ENCODE peak calls at places on chromosome 4, in six cellular contexts. One of them, this sample, is unnamed.

GRCh38 chr4:81165853-81166430 is 49.1 kb downstream of the PRKG2 start:
- DNase-seq in GM12865: no peak
- DNase-seq in AG08395: peak; percentile 10
- DNase-seq in T-helper 9 cell: no peak
- DNase-seq in aorta: no peak
- DNase-seq in T-helper 2 cell treated with Interferon-gamma antibody and Interleukin-4, amounts not matched to agents 5 μg/mL and 100 μg/mL, for 36 hours: no peak
- DNase-seq in this sample: no peak

GRCh38 chr4:124449881-124450280 is 262.7 kb downstream of the ANKRD50 start:
- DNase-seq in GM12865: no peak
- DNase-seq in AG08395: peak; percentile 15
- DNase-seq in T-helper 9 cell: no peak
- DNase-seq in aorta: no peak
- DNase-seq in T-helper 2 cell treated with Interferon-gamma antibody and Interleukin-4, amounts not matched to agents 5 μg/mL and 100 μg/mL, for 36 hours: no peak
- DNase-seq in this sample: no peak

GRCh38 chr4:184807797-184808718 is 17.7 kb downstream of the ACSL1 start:
- DNase-seq in GM12865: no peak
- DNase-seq in AG08395: no peak
- DNase-seq in T-helper 9 cell: no peak
- DNase-seq in aorta: no peak
- DNase-seq in T-helper 2 cell treated with Interferon-gamma antibody and Interleukin-4, amounts not matched to agents 5 μg/mL and 100 μg/mL, for 36 hours: no peak
- DNase-seq in this sample: no peak

GRCh38 chr4:160351018-160351417 is 1248.1 kb downstream of the RAPGEF2 start:
- DNase-seq in GM12865: no peak
- DNase-seq in AG08395: no peak
- DNase-seq in T-helper 9 cell: no peak
- DNase-seq in aorta: no peak
- DNase-seq in T-helper 2 cell treated with Interferon-gamma antibody and Interleukin-4, amounts not matched to agents 5 μg/mL and 100 μg/mL, for 36 hours: no peak
- DNase-seq in this sample: no peak

GRCh38 chr4:188372856-188373255 is 233.6 kb downstream of the TRIML1 start:
- DNase-seq in GM12865: no peak
- DNase-seq in AG08395: no peak
- DNase-seq in T-helper 9 cell: no peak
- DNase-seq in aorta: no peak
- DNase-seq in T-helper 2 cell treated with Interferon-gamma antibody and Interleukin-4, amounts not matched to agents 5 μg/mL and 100 μg/mL, for 36 hours: no peak
- DNase-seq in this sample: no peak

GRCh38 chr4:158176108-158176507 is 3.3 kb upstream of the GASK1B start:
- DNase-seq in GM12865: no peak
- DNase-seq in AG08395: peak; percentile 35
- DNase-seq in T-helper 9 cell: no peak
- DNase-seq in aorta: no peak
- DNase-seq in T-helper 2 cell treated with Interferon-gamma antibody and Interleukin-4, amounts not matched to agents 5 μg/mL and 100 μg/mL, for 36 hours: no peak
- DNase-seq in this sample: no peak

GRCh38 chr4:22363071-22363470 is 152.8 kb downstream of the ADGRA3 start:
- DNase-seq in GM12865: no peak
- DNase-seq in AG08395: no peak
- DNase-seq in T-helper 9 cell: no peak
- DNase-seq in aorta: no peak
- DNase-seq in T-helper 2 cell treated with Interferon-gamma antibody and Interleukin-4, amounts not matched to agents 5 μg/mL and 100 μg/mL, for 36 hours: no peak
- DNase-seq in this sample: no peak

GRCh38 chr4:113955948-113956347 is 23.5 kb downstream of the ARSJ start:
- DNase-seq in GM12865: peak; percentile 35
- DNase-seq in AG08395: no peak
- DNase-seq in T-helper 9 cell: no peak
- DNase-seq in aorta: no peak
- DNase-seq in T-helper 2 cell treated with Interferon-gamma antibody and Interleukin-4, amounts not matched to agents 5 μg/mL and 100 μg/mL, for 36 hours: no peak
- DNase-seq in this sample: no peak

GRCh38 chr4:150515135-150515534 is 66.8 kb upstream of the MAB21L2 start:
- DNase-seq in GM12865: no peak
- DNase-seq in AG08395: no peak
- DNase-seq in T-helper 9 cell: no peak
- DNase-seq in aorta: no peak
- DNase-seq in T-helper 2 cell treated with Interferon-gamma antibody and Interleukin-4, amounts not matched to agents 5 μg/mL and 100 μg/mL, for 36 hours: no peak
- DNase-seq in this sample: no peak

GRCh38 chr4:75830906-75831305 is 71.3 kb downstream of the PPEF2 start:
- DNase-seq in GM12865: no peak
- DNase-seq in AG08395: no peak
- DNase-seq in T-helper 9 cell: no peak
- DNase-seq in aorta: no peak
- DNase-seq in T-helper 2 cell treated with Interferon-gamma antibody and Interleukin-4, amounts not matched to agents 5 μg/mL and 100 μg/mL, for 36 hours: no peak
- DNase-seq in this sample: no peak

GRCh38 chr4:98939892-98940298 is 11.0 kb upstream of the EIF4E start:
- DNase-seq in GM12865: peak; percentile 31
- DNase-seq in AG08395: peak; percentile 65
- DNase-seq in T-helper 9 cell: no peak
- DNase-seq in aorta: no peak
- DNase-seq in T-helper 2 cell treated with Interferon-gamma antibody and Interleukin-4, amounts not matched to agents 5 μg/mL and 100 μg/mL, for 36 hours: no peak
- DNase-seq in this sample: no peak

GRCh38 chr4:99687120-99687519 is 29.5 kb upstream of the C4orf54 start:
- DNase-seq in GM12865: no peak
- DNase-seq in AG08395: no peak
- DNase-seq in T-helper 9 cell: no peak
- DNase-seq in aorta: no peak
- DNase-seq in T-helper 2 cell treated with Interferon-gamma antibody and Interleukin-4, amounts not matched to agents 5 μg/mL and 100 μg/mL, for 36 hours: no peak
- DNase-seq in this sample: no peak

This sample was measured in GM13977.